ENCODE peak calls at places on chromosomes 1 and 21, in ten cellular contexts. One of them, this sample, is unnamed.

GRCh38 chr1:43321331-43321891 is 16.2 kb upstream of the MPL start:
- DNase-seq in transverse colon: no peak
- DNase-seq in lung: no peak
- DNase-seq in foreskin keratinocyte: no peak
- DNase-seq in neuronal stem cell: no peak
- DNase-seq in SJSA1: no peak
- DNase-seq in astrocyte: no peak
- DNase-seq in right lobe of liver: no peak
- DNase-seq in left lung: peak; percentile 61
- DNase-seq in thoracic aorta: no peak
- DNase-seq in this sample: no peak

GRCh38 chr1:82034812-82035211 is 234.1 kb downstream of the ADGRL2 start:
- DNase-seq in right lobe of liver: no peak
- DNase-seq in SJSA1: no peak
- DNase-seq in transverse colon: no peak
- DNase-seq in left lung: no peak
- DNase-seq in foreskin keratinocyte: no peak
- DNase-seq in lung: no peak
- DNase-seq in thoracic aorta: no peak
- DNase-seq in astrocyte: no peak
- DNase-seq in neuronal stem cell: no peak
- DNase-seq in this sample: no peak

GRCh38 chr1:111511362-111511761 is 7.9 kb upstream of the ADORA3 start:
- DNase-seq in thoracic aorta: no peak
- DNase-seq in right lobe of liver: no peak
- DNase-seq in lung: no peak
- DNase-seq in astrocyte: no peak
- DNase-seq in SJSA1: no peak
- DNase-seq in neuronal stem cell: no peak
- DNase-seq in transverse colon: no peak
- DNase-seq in left lung: no peak
- DNase-seq in foreskin keratinocyte: no peak
- DNase-seq in this sample: no peak

GRCh38 chr1:159786966-159787365 is 6.2 kb downstream of the DUSP23 start:
- DNase-seq in neuronal stem cell: no peak
- DNase-seq in foreskin keratinocyte: peak; percentile 78
- DNase-seq in lung: no peak
- DNase-seq in SJSA1: no peak
- DNase-seq in thoracic aorta: no peak
- DNase-seq in right lobe of liver: no peak
- DNase-seq in transverse colon: no peak
- DNase-seq in left lung: no peak
- DNase-seq in astrocyte: no peak
- DNase-seq in this sample: no peak

GRCh38 chr1:237048803-237049202 is 6.8 kb downstream of the RYR2 start:
- DNase-seq in foreskin keratinocyte: no peak
- DNase-seq in transverse colon: no peak
- DNase-seq in right lobe of liver: no peak
- DNase-seq in lung: no peak
- DNase-seq in astrocyte: no peak
- DNase-seq in neuronal stem cell: no peak
- DNase-seq in thoracic aorta: no peak
- DNase-seq in SJSA1: no peak
- DNase-seq in left lung: no peak
- DNase-seq in this sample: no peak

GRCh38 chr1:44707112-44707881 is 23.7 kb downstream of the RNU5D-1 start:
- DNase-seq in thoracic aorta: no peak
- DNase-seq in right lobe of liver: no peak
- DNase-seq in astrocyte: peak; percentile 94
- DNase-seq in left lung: no peak
- DNase-seq in neuronal stem cell: no peak
- DNase-seq in SJSA1: peak; percentile 87
- DNase-seq in foreskin keratinocyte: peak; percentile 97
- DNase-seq in lung: no peak
- DNase-seq in transverse colon: no peak
- DNase-seq in this sample: no peak

GRCh38 chr1:51750218-51750617 is 128.3 kb downstream of the NRDC start:
- DNase-seq in astrocyte: peak; percentile 29
- DNase-seq in transverse colon: no peak
- DNase-seq in SJSA1: peak; percentile 21
- DNase-seq in left lung: no peak
- DNase-seq in foreskin keratinocyte: no peak
- DNase-seq in neuronal stem cell: no peak
- DNase-seq in thoracic aorta: no peak
- DNase-seq in right lobe of liver: no peak
- DNase-seq in lung: no peak
- DNase-seq in this sample: no peak

GRCh38 chr21:35562876-35563275 is 497.4 kb downstream of the SETD4 start:
- DNase-seq in lung: no peak
- DNase-seq in transverse colon: no peak
- DNase-seq in foreskin keratinocyte: no peak
- DNase-seq in SJSA1: peak; percentile 37
- DNase-seq in thoracic aorta: no peak
- DNase-seq in left lung: no peak
- DNase-seq in neuronal stem cell: no peak
- DNase-seq in right lobe of liver: no peak
- DNase-seq in astrocyte: no peak
- DNase-seq in this sample: no peak

DNA sequence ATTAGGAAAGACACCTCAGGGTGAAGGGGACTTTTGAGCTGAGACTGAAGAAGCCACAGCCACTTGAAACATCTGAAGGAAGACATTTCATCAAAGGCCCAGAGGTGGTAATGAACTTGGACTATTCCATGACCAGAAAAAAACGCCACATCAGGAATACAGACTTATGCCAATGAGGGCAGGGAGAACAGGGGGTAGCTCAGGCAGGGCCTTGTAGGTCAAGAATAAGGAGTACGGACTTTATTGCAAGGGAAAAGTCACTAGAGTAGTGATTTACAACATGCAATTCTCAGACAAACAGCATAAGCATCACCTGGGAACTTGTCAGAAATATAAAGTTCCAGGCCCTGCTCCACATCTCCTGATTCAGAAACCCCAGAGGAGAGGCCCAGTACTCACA is 11.8 kb downstream of the TP53BP2 start:
- DNase-seq in neuronal stem cell: no peak
- DNase-seq in foreskin keratinocyte: no peak
- DNase-seq in lung: no peak
- DNase-seq in left lung: no peak
- DNase-seq in thoracic aorta: no peak
- DNase-seq in SJSA1: no peak
- DNase-seq in astrocyte: no peak
- DNase-seq in right lobe of liver: no peak
- DNase-seq in transverse colon: no peak
- DNase-seq in this sample: no peak
- H3K4me1 ChIP-seq in neuronal stem cell: peaks cover 14% of the 10 kb centered on the region
- H3K4me1 ChIP-seq in foreskin keratinocyte: peaks cover 34% of the 10 kb centered on the region
- H3K4me1 ChIP-seq in lung: peaks cover 43% of the 10 kb centered on the region
- H3K4me1 ChIP-seq in left lung: peaks cover 32% of the 10 kb centered on the region
- H3K4me1 ChIP-seq in thoracic aorta: peaks cover 58% of the 10 kb centered on the region
- H3K4me1 ChIP-seq in SJSA1: peaks cover 45% of the 10 kb centered on the region
- H3K4me1 ChIP-seq in astrocyte: peaks cover 20% of the 10 kb centered on the region
- H3K4me1 ChIP-seq in right lobe of liver: peaks cover 32% of the 10 kb centered on the region
- H3K4me1 ChIP-seq in transverse colon: peaks cover 59% of the 10 kb centered on the region
- H3K4me1 ChIP-seq in this sample: peaks cover 3% of the 10 kb centered on the region

DNA sequence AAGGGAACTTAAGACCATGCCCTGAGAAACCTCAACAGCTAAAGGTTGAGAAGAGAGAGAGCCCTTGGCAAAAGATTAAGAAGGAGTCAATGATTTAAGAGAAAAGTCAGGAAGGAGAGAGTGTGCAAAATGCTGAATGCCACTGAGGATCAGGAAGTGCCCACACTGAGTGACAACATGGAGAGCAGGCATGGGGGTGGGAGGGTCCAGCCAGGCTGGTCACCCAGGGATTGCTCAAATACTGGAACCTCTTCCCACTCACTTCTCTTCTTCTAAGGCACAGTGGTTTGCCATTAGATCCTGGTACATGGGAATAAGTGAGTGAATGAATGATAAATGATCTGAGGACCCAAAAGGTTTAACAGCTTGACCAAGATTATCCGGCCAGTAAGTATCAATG is 11.1 kb downstream of the PRR9 start:
- DNase-seq in lung: no peak
- DNase-seq in SJSA1: no peak
- DNase-seq in right lobe of liver: no peak
- DNase-seq in neuronal stem cell: no peak
- DNase-seq in transverse colon: no peak
- DNase-seq in thoracic aorta: no peak
- DNase-seq in foreskin keratinocyte: no peak
- DNase-seq in astrocyte: no peak
- DNase-seq in left lung: no peak
- DNase-seq in this sample: no peak
- H3K4me1 ChIP-seq in lung: no peaks in the 10 kb centered on the region
- H3K4me1 ChIP-seq in SJSA1: no peaks in the 10 kb centered on the region
- H3K4me1 ChIP-seq in right lobe of liver: no peaks in the 10 kb centered on the region
- H3K4me1 ChIP-seq in neuronal stem cell: no peaks in the 10 kb centered on the region
- H3K4me1 ChIP-seq in transverse colon: no peaks in the 10 kb centered on the region
- H3K4me1 ChIP-seq in thoracic aorta: no peaks in the 10 kb centered on the region
- H3K4me1 ChIP-seq in foreskin keratinocyte: no peaks in the 10 kb centered on the region
- H3K4me1 ChIP-seq in astrocyte: no peaks in the 10 kb centered on the region
- H3K4me1 ChIP-seq in left lung: no peaks in the 10 kb centered on the region
- H3K4me1 ChIP-seq in this sample: no peaks in the 10 kb centered on the region

GRCh38 chr1:41805771-41806471 is 112.8 kb downstream of the HIVEP3 start:
- DNase-seq in transverse colon: no peak
- DNase-seq in thoracic aorta: no peak
- DNase-seq in lung: no peak
- DNase-seq in left lung: no peak
- DNase-seq in SJSA1: no peak
- DNase-seq in foreskin keratinocyte: no peak
- DNase-seq in right lobe of liver: no peak
- DNase-seq in neuronal stem cell: no peak
- DNase-seq in astrocyte: no peak
- DNase-seq in this sample: no peak

GRCh38 chr1:41809716-41810115 is 109.0 kb downstream of the HIVEP3 start:
- DNase-seq in left lung: no peak
- DNase-seq in astrocyte: no peak
- DNase-seq in neuronal stem cell: no peak
- DNase-seq in foreskin keratinocyte: peak; percentile 19
- DNase-seq in transverse colon: no peak
- DNase-seq in lung: no peak
- DNase-seq in right lobe of liver: no peak
- DNase-seq in SJSA1: no peak
- DNase-seq in thoracic aorta: no peak
- DNase-seq in this sample: no peak

GRCh38 chr1:41810446-41810845 is 108.3 kb downstream of the HIVEP3 start:
- DNase-seq in astrocyte: peak; percentile 25
- DNase-seq in left lung: no peak
- DNase-seq in SJSA1: peak; percentile 37
- DNase-seq in foreskin keratinocyte: peak; percentile 41
- DNase-seq in right lobe of liver: no peak
- DNase-seq in neuronal stem cell: peak; percentile 58
- DNase-seq in thoracic aorta: no peak
- DNase-seq in transverse colon: no peak
- DNase-seq in lung: no peak
- DNase-seq in this sample: no peak

GRCh38 chr1:41806472-41807155 is 112.1 kb downstream of the HIVEP3 start:
- DNase-seq in neuronal stem cell: no peak
- DNase-seq in lung: no peak
- DNase-seq in right lobe of liver: no peak
- DNase-seq in thoracic aorta: no peak
- DNase-seq in foreskin keratinocyte: no peak
- DNase-seq in transverse colon: no peak
- DNase-seq in SJSA1: no peak
- DNase-seq in astrocyte: no peak
- DNase-seq in left lung: no peak
- DNase-seq in this sample: no peak

DNA sequence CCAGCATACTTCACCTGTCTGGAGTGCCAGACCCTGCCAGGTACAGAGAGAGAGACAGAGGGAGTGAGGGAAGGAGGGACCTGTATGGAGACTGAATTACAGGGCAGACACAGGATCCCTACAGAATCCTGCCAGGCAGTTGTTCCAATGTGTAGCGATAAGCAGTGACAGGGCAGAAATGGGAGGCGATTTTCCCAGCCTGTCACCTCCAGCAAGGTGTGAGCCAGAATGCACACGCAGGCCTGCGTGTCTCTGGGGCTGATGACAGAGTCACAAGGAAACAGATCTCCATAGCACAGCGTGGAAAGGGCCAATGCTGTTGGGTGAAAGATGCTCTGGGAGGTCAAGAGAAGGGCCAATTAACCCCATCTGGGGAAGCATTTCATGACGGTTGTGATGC is 111.3 kb downstream of the HIVEP3 start:
- DNase-seq in right lobe of liver: no peak
- DNase-seq in astrocyte: no peak
- DNase-seq in neuronal stem cell: no peak
- DNase-seq in thoracic aorta: no peak
- DNase-seq in transverse colon: no peak
- DNase-seq in lung: no peak
- DNase-seq in foreskin keratinocyte: no peak
- DNase-seq in SJSA1: no peak
- DNase-seq in left lung: no peak
- DNase-seq in this sample: no peak
- H3K4me1 ChIP-seq in right lobe of liver: no peaks in the 10 kb centered on the region
- H3K4me1 ChIP-seq in astrocyte: peaks cover 14% of the 10 kb centered on the region
- H3K4me1 ChIP-seq in neuronal stem cell: peaks cover 11% of the 10 kb centered on the region
- H3K4me1 ChIP-seq in thoracic aorta: no peaks in the 10 kb centered on the region
- H3K4me1 ChIP-seq in transverse colon: peaks cover 15% of the 10 kb centered on the region
- H3K4me1 ChIP-seq in lung: peaks cover under 1% of the 10 kb centered on the region
- H3K4me1 ChIP-seq in foreskin keratinocyte: peaks cover 17% of the 10 kb centered on the region
- H3K4me1 ChIP-seq in SJSA1: peaks cover 15% of the 10 kb centered on the region
- H3K4me1 ChIP-seq in left lung: peaks cover 9% of the 10 kb centered on the region
- H3K4me1 ChIP-seq in this sample: peaks cover 2% of the 10 kb centered on the region

GRCh38 chr1:167791281-167792209 is 69.8 kb downstream of the MPZL1 start:
- DNase-seq in transverse colon: peak; percentile 36
- DNase-seq in thoracic aorta: no peak
- DNase-seq in right lobe of liver: no peak
- DNase-seq in foreskin keratinocyte: no peak
- DNase-seq in left lung: no peak
- DNase-seq in neuronal stem cell: no peak
- DNase-seq in astrocyte: peak; percentile 87
- DNase-seq in SJSA1: no peak
- DNase-seq in lung: peak; percentile 58
- DNase-seq in this sample: no peak

GRCh38 chr1:167790117-167790516 is 68.3 kb downstream of the MPZL1 start:
- DNase-seq in right lobe of liver: no peak
- DNase-seq in thoracic aorta: no peak
- DNase-seq in left lung: no peak
- DNase-seq in neuronal stem cell: no peak
- DNase-seq in lung: no peak
- DNase-seq in transverse colon: no peak
- DNase-seq in foreskin keratinocyte: peak; percentile 94
- DNase-seq in astrocyte: no peak
- DNase-seq in SJSA1: no peak
- DNase-seq in this sample: no peak

GRCh38 chr1:167795810-167796740 is 74.3 kb downstream of the MPZL1 start:
- DNase-seq in SJSA1: no peak
- DNase-seq in right lobe of liver: no peak
- DNase-seq in transverse colon: no peak
- DNase-seq in foreskin keratinocyte: peak; percentile 75
- DNase-seq in neuronal stem cell: no peak
- DNase-seq in thoracic aorta: no peak
- DNase-seq in left lung: no peak
- DNase-seq in lung: no peak
- DNase-seq in astrocyte: peak; percentile 18
- DNase-seq in this sample: no peak

GRCh38 chr1:167797005-167797404 is 75.2 kb downstream of the MPZL1 start:
- DNase-seq in right lobe of liver: no peak
- DNase-seq in neuronal stem cell: no peak
- DNase-seq in SJSA1: peak; percentile 56
- DNase-seq in lung: peak; percentile 76
- DNase-seq in foreskin keratinocyte: peak; percentile 97
- DNase-seq in astrocyte: peak; percentile 94
- DNase-seq in transverse colon: peak; percentile 47
- DNase-seq in thoracic aorta: peak; percentile 71
- DNase-seq in left lung: no peak
- DNase-seq in this sample: no peak

DNA sequence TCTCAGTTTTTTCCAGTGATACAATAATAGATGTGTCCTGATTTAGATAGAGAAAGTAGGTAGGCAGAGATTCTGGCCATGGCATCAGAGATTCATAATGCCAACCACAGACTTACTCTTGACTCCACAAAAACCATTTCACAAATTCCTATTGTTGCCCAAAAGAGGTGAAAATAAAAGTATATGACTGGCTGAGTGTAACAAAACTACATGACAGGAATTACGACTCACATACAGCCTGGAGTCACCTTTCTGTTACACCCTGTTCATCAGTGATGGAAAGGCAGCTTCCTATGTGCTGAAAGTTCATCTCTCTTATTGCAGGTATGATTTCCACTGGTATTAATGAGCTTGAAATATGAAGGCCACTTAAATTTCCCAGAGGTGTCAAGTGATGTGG is 72.3 kb downstream of the MPZL1 start:
- DNase-seq in thoracic aorta: no peak
- DNase-seq in right lobe of liver: no peak
- DNase-seq in lung: no peak
- DNase-seq in SJSA1: no peak
- DNase-seq in astrocyte: no peak
- DNase-seq in foreskin keratinocyte: no peak
- DNase-seq in left lung: no peak
- DNase-seq in transverse colon: no peak
- DNase-seq in neuronal stem cell: no peak
- DNase-seq in this sample: no peak
- H3K4me1 ChIP-seq in thoracic aorta: peaks cover 16% of the 10 kb centered on the region
- H3K4me1 ChIP-seq in right lobe of liver: no peaks in the 10 kb centered on the region
- H3K4me1 ChIP-seq in lung: no peaks in the 10 kb centered on the region
- H3K4me1 ChIP-seq in SJSA1: peaks cover 22% of the 10 kb centered on the region
- H3K4me1 ChIP-seq in astrocyte: peaks cover 29% of the 10 kb centered on the region
- H3K4me1 ChIP-seq in foreskin keratinocyte: peaks cover 28% of the 10 kb centered on the region
- H3K4me1 ChIP-seq in left lung: peaks cover 13% of the 10 kb centered on the region
- H3K4me1 ChIP-seq in transverse colon: peaks cover 16% of the 10 kb centered on the region
- H3K4me1 ChIP-seq in neuronal stem cell: peaks cover 8% of the 10 kb centered on the region
- H3K4me1 ChIP-seq in this sample: peaks cover 4% of the 10 kb centered on the region